ENCODE peak calls at places on chromosomes 4 and X, in nine cellular contexts. N is GM12878, B is GM23338, U is fibroblast of lung, G is upper lobe of right lung, W is coronary artery, T is epithelial cell of esophagus, R is hepatocyte, K is suprapubic skin. V is an unnamed sample.

GRCh38 chr4:150973626-150974250 is 41.3 kb downstream of the LRBA start:
- DNase-seq in B (no peak), W (no peak), K (no peak), U (no peak), T (no peak), G (no peak), N (no peak), R (no peak), V (no peak)

GRCh38 chr4:11799182-11799581 is 370.5 kb upstream of the HS3ST1 start:
- DNase-seq in U (no peak), K (no peak), N (no peak), T (no peak), B (peak), R (no peak), W (no peak), G (no peak), V (no peak)

GRCh38 chr4:143399113-143399949 is 62.7 kb downstream of the GAB1 start:
- DNase-seq in U (peak), G (no peak), B (peak), T (peak), K (no peak), W (no peak), R (peak), N (no peak), V (peak)

GRCh38 chr4:114400531-114400930 is 198.1 kb upstream of the UGT8 start:
- DNase-seq in R (no peak), W (no peak), U (no peak), T (peak), K (no peak), N (no peak), B (no peak), G (no peak), V (peak)

GRCh38 chr4:107279729-107280128 is 243.6 kb upstream of the DKK2 start:
- DNase-seq in N (no peak), B (no peak), R (no peak), W (no peak), K (no peak), G (no peak), T (peak), U (peak), V (peak)

GRCh38 chr4:141524116-141524515 is 112.3 kb upstream of the IL15 start:
- DNase-seq in N (no peak), G (no peak), U (peak), W (no peak), B (no peak), R (no peak), K (no peak), T (no peak), V (peak)

GRCh38 chr4:103150677-103151076 is 47.5 kb downstream of the CENPE start:
- DNase-seq in B (no peak), N (no peak), W (no peak), T (peak), K (no peak), G (no peak), U (no peak), R (no peak), V (peak)

GRCh38 chrX:112520124-112520523 is 159.6 kb downstream of the LHFPL1 start:
- DNase-seq in U (no peak), B (no peak), G (no peak), K (no peak), R (no peak), N (no peak), T (no peak), W (no peak), V (no peak)

GRCh38 chrX:100376581-100376980 is 33.5 kb downstream of the PCDH19 start:
- DNase-seq in R (no peak), K (no peak), U (no peak), G (no peak), B (no peak), W (no peak), T (peak), N (no peak), V (peak)

GRCh38 chr4:10015140-10015753 is 6.0 kb downstream of the SLC2A9 start:
- DNase-seq in K (no peak), U (peak), B (peak), G (no peak), R (peak), W (no peak), N (no peak), T (peak), V (peak)

GRCh38 chr4:80471701-80472100 is 136.2 kb downstream of the CFAP299 start:
- DNase-seq in R (peak), T (peak), W (no peak), N (no peak), B (peak), U (peak), K (no peak), G (peak), V (no peak)

GRCh38 chrX:118718737-118719136 is 8.7 kb upstream of the IL13RA1 start:
- DNase-seq in W (no peak), K (no peak), R (no peak), T (no peak), B (no peak), U (no peak), N (no peak), G (no peak), V (no peak)

GRCh38 chr4:169117591-169118081 is 107.6 kb upstream of the CBR4 start:
- DNase-seq in G (no peak), U (peak), T (peak), W (no peak), B (no peak), K (no peak), R (no peak), N (no peak), V (peak)

GRCh38 chr4:175253184-175253902 is 335.2 kb downstream of the ADAM29 start:
- DNase-seq in K (no peak), N (no peak), G (no peak), U (no peak), W (no peak), B (peak), T (peak), R (no peak), V (no peak)

GRCh38 chr4:89847571-89848325 is 10.8 kb upstream of the SNCA start:
- DNase-seq in N (no peak), K (no peak), B (no peak), U (no peak), G (no peak), T (peak), R (no peak), W (no peak), V (no peak)

GRCh38 chr4:24675723-24676122 is 91.4 kb upstream of the DHX15 start:
- DNase-seq in W (no peak), T (peak), R (no peak), U (no peak), B (no peak), G (no peak), N (no peak), K (no peak), V (no peak)

GRCh38 chrX:112834016-112834855 is 6.4 kb downstream of the AMOT start:
- DNase-seq in G (no peak), U (peak), N (no peak), W (no peak), R (peak), K (no peak), T (no peak), B (no peak), V (peak)

DNA sequence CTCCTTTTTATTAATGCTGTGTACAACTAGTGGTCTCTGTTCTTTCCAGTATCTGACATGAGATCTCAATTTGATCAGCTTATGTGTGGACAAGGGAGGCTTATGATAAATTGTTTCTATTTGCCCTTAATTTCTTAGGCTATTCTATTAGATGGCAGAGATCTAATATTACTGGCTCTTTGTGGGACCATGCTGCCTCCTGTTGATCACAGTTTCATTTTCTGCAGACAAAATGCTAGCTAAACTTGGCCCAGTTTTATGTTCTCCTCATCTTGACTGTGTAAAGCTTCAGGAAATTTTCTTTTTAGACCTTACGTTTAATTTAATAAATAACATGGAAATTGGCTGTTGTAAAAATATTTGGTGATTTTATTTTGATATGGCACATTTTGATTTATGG is 627.1 kb upstream of the AADAT start:
- DNase-seq in N (no peak), K (no peak), R (no peak), W (no peak), T (peak), U (no peak), G (no peak), B (no peak), V (no peak)
- TF ChIP-seq CTCF in N (peak), K (no peak), R (peak), W (no peak), T (no peak), U (no peak), G (no peak), B (peak), V (no peak)

DNA sequence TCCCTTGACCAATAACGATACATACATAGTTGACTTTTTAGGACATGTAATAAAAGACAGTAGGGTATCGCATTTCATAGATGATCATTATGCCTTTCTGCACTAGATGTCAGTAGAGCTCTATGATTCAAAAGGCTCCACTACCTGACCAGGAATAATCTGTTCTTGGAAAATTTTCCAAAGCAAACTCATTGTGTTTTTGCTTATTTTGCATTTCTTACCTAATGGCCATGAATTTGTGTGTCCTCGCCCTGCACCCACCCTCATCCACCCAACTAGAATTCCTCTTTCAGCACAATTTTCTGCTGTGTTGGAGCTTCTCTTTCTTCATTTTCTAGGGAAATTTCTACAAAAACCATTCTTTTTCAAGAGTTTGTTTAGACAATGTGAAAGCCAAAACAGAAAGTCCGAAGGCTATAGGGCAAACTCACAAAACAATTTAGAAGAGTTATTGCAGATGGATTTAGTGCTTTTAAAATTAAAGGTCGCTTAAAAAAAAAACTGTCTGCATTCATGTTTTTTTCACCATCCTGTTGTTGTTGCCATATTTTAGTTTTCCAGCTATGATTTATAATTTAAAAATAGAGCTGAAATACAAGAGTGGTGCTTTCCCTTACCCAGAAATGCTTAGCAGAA is 183.6 kb downstream of the SPATA18 start:
- DNase-seq in K (no peak), T (peak), R (peak), B (peak), N (no peak), U (peak), G (no peak), W (no peak), V (peak)
- TF ChIP-seq CTCF in K (peak), T (peak), R (peak), B (peak), N (peak), U (peak), G (peak), W (no peak), V (peak)

DNA sequence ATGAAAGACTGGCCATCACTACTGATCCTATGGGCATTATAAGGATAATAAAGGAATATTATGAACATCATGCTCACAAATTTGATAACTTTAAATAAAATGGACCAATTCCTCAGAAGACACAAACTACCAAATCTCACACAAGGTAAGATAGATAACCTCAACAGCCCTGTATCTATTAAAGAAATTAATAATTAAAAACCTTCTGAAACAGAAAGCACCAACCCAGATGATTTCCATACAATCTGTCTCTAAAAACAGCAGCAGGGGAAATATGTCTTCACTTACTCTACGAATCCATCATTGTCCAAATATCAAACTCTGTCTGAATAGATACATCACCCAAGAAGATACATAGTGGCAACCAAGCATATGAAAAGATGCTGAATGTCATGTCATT is 55.2 kb downstream of the LCORL start:
- DNase-seq in U (no peak), W (no peak), N (no peak), B (no peak), G (no peak), T (no peak), R (no peak), K (no peak), V (no peak)
- TF ChIP-seq CTCF in U (no peak), W (no peak), N (no peak), B (no peak), G (no peak), T (no peak), R (no peak), K (no peak), V (no peak)

GRCh38 chrX:148933881-148934280 is 433.5 kb downstream of the AFF2 start:
- DNase-seq in T (peak), K (no peak), G (no peak), N (no peak), R (no peak), U (no peak), W (no peak), B (no peak), V (no peak)

GRCh38 chrX:148929686-148930085 is 429.3 kb downstream of the AFF2 start:
- DNase-seq in T (peak), B (no peak), R (no peak), G (no peak), W (no peak), N (no peak), U (no peak), K (no peak), V (no peak)

GRCh38 chrX:148928803-148929202 is 428.4 kb downstream of the AFF2 start:
- DNase-seq in R (no peak), G (no peak), B (no peak), W (no peak), T (peak), K (no peak), U (no peak), N (no peak), V (no peak)

DNA sequence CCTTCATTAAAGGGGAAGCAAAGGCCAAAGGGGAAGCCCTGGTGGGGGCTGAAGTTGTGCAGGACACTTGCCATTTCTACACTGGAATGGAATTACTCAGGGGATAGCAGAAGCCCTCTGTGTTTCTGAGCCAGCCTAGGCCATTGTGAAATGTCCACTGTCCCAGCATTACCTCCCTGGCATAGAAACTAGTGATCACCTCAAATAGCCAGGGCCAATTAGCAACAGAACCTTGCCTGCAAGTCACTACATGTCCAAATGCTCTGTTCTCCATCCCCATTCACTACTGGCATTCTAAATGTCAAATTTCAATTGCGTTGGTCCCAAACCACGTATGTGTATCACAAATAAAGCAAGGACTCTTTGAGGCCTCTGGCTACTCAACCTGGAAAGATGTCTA is 429.9 kb downstream of the AFF2 start:
- DNase-seq in W (no peak), U (no peak), N (no peak), K (no peak), T (peak), G (no peak), R (no peak), B (no peak), V (no peak)
- TF ChIP-seq CTCF in W (no peak), U (no peak), N (no peak), K (no peak), T (no peak), G (no peak), R (no peak), B (no peak), V (no peak)

DNA sequence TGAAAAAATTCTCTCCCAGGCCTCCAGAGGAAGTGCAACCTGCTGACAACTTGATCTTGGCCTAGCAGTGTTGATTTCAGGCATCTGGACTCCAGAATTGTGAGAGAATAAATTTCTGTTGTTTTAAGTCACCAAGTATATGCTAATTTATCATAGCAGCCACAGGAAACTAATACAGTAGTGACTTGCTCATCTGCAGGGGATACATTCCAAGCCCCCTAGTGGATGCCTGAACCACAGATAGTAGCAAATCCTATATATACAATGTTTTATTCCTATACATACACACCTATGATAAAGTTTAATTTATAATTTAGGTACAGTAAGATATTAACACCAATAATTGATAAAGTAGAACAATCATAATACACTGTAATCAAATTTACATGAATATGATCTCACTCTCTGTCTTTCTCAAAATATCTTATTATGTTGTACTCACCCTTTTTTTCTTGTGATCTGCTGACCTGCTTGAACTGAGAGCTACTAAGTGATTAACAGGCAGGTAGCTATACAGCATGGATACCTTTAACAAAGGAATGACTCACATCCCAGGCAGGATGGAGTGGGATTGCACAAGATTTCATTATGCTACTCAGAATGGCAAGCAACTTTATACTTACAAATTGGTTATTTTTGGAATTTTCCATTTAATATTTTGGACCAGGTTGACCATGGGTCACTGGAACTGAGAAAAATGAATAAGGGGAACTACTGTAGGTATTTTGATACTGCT is 501.1 kb downstream of the KCNIP4 start:
- DNase-seq in B (peak), G (no peak), K (no peak), T (peak), N (no peak), R (peak), W (no peak), U (no peak), V (no peak)
- TF ChIP-seq CTCF in B (peak), G (no peak), K (no peak), T (no peak), N (no peak), R (no peak), W (no peak), U (no peak), V (no peak)